ENCODE peak calls at places on chromosomes 5 and 9, in four cellular contexts. Y, L, R and A are unnamed samples.

GRCh38 chr5:96709152-96709821 is 47.1 kb downstream of the CAST start:
- DNase-seq in Y (no peak), L (no peak), R (no peak), A (no peak)

GRCh38 chr5:90421136-90421535 is 11.6 kb upstream of the CETN3 start:
- DNase-seq in Y (no peak), L (peak; percentile 31), R (no peak), A (no peak)

GRCh38 chr5:40551706-40552557 is 127.8 kb upstream of the PTGER4 start:
- DNase-seq in Y (no peak), L (peak; percentile 15), R (no peak), A (peak; percentile 95)

GRCh38 chr5:172093965-172094364 is 87.5 kb upstream of the FBXW11 start:
- DNase-seq in Y (no peak), L (no peak), R (no peak), A (no peak)

GRCh38 chr5:42828661-42829060 is 17.0 kb upstream of the SELENOP start:
- DNase-seq in Y (no peak), L (no peak), R (no peak), A (no peak)

GRCh38 chr5:115895821-115896220 is 54.1 kb downstream of the AP3S1 start:
- DNase-seq in Y (no peak), L (no peak), R (no peak), A (no peak)

GRCh38 chr9:92276223-92277007 is 17.1 kb downstream of the IARS1 start:
- DNase-seq in Y (no peak), L (no peak), R (no peak), A (no peak)

GRCh38 chr5:72380491-72381274 is 60.5 kb downstream of the PTCD2 start:
- DNase-seq in Y (no peak), L (no peak), R (no peak), A (no peak)

GRCh38 chr5:92574023-92574422 is 1007.0 kb downstream of the NR2F1-AS1 start:
- DNase-seq in Y (no peak), L (no peak), R (no peak), A (no peak)

GRCh38 chr9:114315723-114316363 is 7.1 kb upstream of the ORM1 start:
- DNase-seq in Y (no peak), L (no peak), R (no peak), A (no peak)

GRCh38 chr5:164335837-164336236 is 830.4 kb downstream of the MAT2B start:
- DNase-seq in Y (no peak), L (no peak), R (peak; percentile 18), A (no peak)

GRCh38 chr5:178413992-178414391 is 176.2 kb downstream of the COL23A1 start:
- DNase-seq in Y (no peak), L (no peak), R (no peak), A (no peak)

GRCh38 chr5:92659246-92659645 is 921.8 kb downstream of the NR2F1-AS1 start:
- DNase-seq in Y (no peak), L (no peak), R (no peak), A (no peak)

GRCh38 chr5:132746592-132747063 is 598 bp upstream of the CCNI2 start:
- DNase-seq in Y (peak; percentile 34), L (no peak), R (no peak), A (no peak)

GRCh38 chr5:159730285-159730684 is 186.0 kb upstream of the ADRA1B start:
- DNase-seq in Y (no peak), L (no peak), R (no peak), A (no peak)
- TF ChIP-seq TCF7L2 in Y (no peak), L (no peak), R (no peak), A (no peak)

GRCh38 chr5:122300968-122301367 is 11.1 kb upstream of the SNCAIP start:
- DNase-seq in Y (no peak), L (no peak), R (no peak), A (no peak)
- TF ChIP-seq POLR2AphosphoS5 in Y (no peak), L (no peak), R (no peak), A (no peak)

GRCh38 chr9:116900543-116900942 is 213.4 kb downstream of the TRIM32 start:
- DNase-seq in Y (no peak), L (no peak), R (no peak), A (no peak)
- TF ChIP-seq TCF7L2 in Y (no peak), L (no peak), R (no peak), A (no peak)

DNA sequence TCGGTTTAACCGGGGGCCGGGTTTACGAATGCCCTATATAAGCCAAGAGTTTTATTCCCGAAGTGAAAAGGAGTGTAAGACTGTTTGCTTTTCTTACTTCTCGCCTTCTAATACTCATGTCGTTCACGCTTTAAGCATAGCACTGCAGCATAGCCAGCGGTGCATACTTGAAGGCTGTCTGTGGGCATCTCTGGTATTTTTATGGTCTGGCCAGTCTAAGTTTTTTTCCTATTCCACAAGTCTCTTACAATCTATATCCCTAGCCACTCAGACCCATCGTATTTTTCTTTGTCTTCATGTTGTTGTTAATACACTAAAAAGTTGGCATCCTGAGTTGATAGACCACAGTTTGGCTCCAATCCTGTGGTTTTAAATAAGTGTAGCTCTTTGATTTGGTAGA is 1.3 kb downstream of the UHRF2 start:
- DNase-seq in Y (no peak), L (no peak), R (no peak), A (no peak)
- TF ChIP-seq POLR2AphosphoS5 in Y (no peak), L (no peak), R (no peak), A (no peak)